ENCODE peak calls at places on chromosomes 6 and 20, in six cellular contexts. One of them, this sample, is unnamed.

GRCh38 chr6:53466257-53466656 is 78.6 kb downstream of the GCLC start:
- DNase-seq in upper lobe of left lung: no peak
- DNase-seq in HCT116: no peak
- DNase-seq in adrenal gland: no peak
- DNase-seq in esophagus squamous epithelium: no peak
- DNase-seq in uterus: no peak
- DNase-seq in this sample: no peak

GRCh38 chr20:3894796-3895195 is 5.6 kb downstream of the PANK2 start:
- DNase-seq in upper lobe of left lung: no peak
- DNase-seq in HCT116: no peak
- DNase-seq in adrenal gland: no peak
- DNase-seq in esophagus squamous epithelium: no peak
- DNase-seq in uterus: no peak
- DNase-seq in this sample: no peak

GRCh38 chr20:21436186-21436585 is 38.9 kb upstream of the NKX2-4 start:
- DNase-seq in upper lobe of left lung: no peak
- DNase-seq in HCT116: peak
- DNase-seq in adrenal gland: no peak
- DNase-seq in esophagus squamous epithelium: no peak
- DNase-seq in uterus: no peak
- DNase-seq in this sample: no peak

GRCh38 chr6:50141100-50141499 is 91.4 kb upstream of the DEFB112 start:
- DNase-seq in upper lobe of left lung: no peak
- DNase-seq in HCT116: no peak
- DNase-seq in adrenal gland: no peak
- DNase-seq in esophagus squamous epithelium: no peak
- DNase-seq in uterus: no peak
- DNase-seq in this sample: no peak

GRCh38 chr6:97644353-97644752 is 361.3 kb upstream of the MMS22L start:
- DNase-seq in upper lobe of left lung: no peak
- DNase-seq in HCT116: no peak
- DNase-seq in adrenal gland: no peak
- DNase-seq in esophagus squamous epithelium: no peak
- DNase-seq in uterus: no peak
- DNase-seq in this sample: no peak

GRCh38 chr20:58650181-58650775 is 805 bp upstream of the STX16 start:
- DNase-seq in upper lobe of left lung: peak
- DNase-seq in HCT116: no peak
- DNase-seq in adrenal gland: peak
- DNase-seq in esophagus squamous epithelium: no peak
- DNase-seq in uterus: no peak
- DNase-seq in this sample: peak

GRCh38 chr20:8306916-8307315 is 174.8 kb downstream of the PLCB1 start:
- DNase-seq in upper lobe of left lung: no peak
- DNase-seq in HCT116: no peak
- DNase-seq in adrenal gland: no peak
- DNase-seq in esophagus squamous epithelium: no peak
- DNase-seq in uterus: no peak
- DNase-seq in this sample: no peak

GRCh38 chr20:58188496-58188895 is 40.0 kb downstream of the ANKRD60 start:
- DNase-seq in upper lobe of left lung: no peak
- DNase-seq in HCT116: no peak
- DNase-seq in adrenal gland: no peak
- DNase-seq in esophagus squamous epithelium: no peak
- DNase-seq in uterus: no peak
- DNase-seq in this sample: no peak

GRCh38 chr6:169960891-169961611 is 209.6 kb downstream of the ERMARD start:
- DNase-seq in upper lobe of left lung: peak
- DNase-seq in HCT116: no peak
- DNase-seq in adrenal gland: no peak
- DNase-seq in esophagus squamous epithelium: no peak
- DNase-seq in uterus: peak
- DNase-seq in this sample: peak

GRCh38 chr6:145278163-145278807 is 457.0 kb downstream of the EPM2A start:
- DNase-seq in upper lobe of left lung: no peak
- DNase-seq in HCT116: no peak
- DNase-seq in adrenal gland: no peak
- DNase-seq in esophagus squamous epithelium: no peak
- DNase-seq in uterus: no peak
- DNase-seq in this sample: no peak

GRCh38 chr6:7468382-7469081 is 72.9 kb upstream of the DSP start:
- DNase-seq in upper lobe of left lung: no peak
- DNase-seq in HCT116: peak
- DNase-seq in adrenal gland: peak
- DNase-seq in esophagus squamous epithelium: no peak
- DNase-seq in uterus: peak
- DNase-seq in this sample: no peak

GRCh38 chr6:150452642-150453243 is 83.9 kb downstream of the IYD start:
- DNase-seq in upper lobe of left lung: peak
- DNase-seq in HCT116: no peak
- DNase-seq in adrenal gland: peak
- DNase-seq in esophagus squamous epithelium: no peak
- DNase-seq in uterus: peak
- DNase-seq in this sample: no peak

GRCh38 chr20:49098136-49098535 is 52.0 kb downstream of the CSE1L start:
- DNase-seq in upper lobe of left lung: no peak
- DNase-seq in HCT116: no peak
- DNase-seq in adrenal gland: no peak
- DNase-seq in esophagus squamous epithelium: no peak
- DNase-seq in uterus: no peak
- DNase-seq in this sample: no peak

GRCh38 chr20:10711903-10712373 is 38.1 kb upstream of the JAG1 start:
- DNase-seq in upper lobe of left lung: no peak
- DNase-seq in HCT116: no peak
- DNase-seq in adrenal gland: no peak
- DNase-seq in esophagus squamous epithelium: no peak
- DNase-seq in uterus: no peak
- DNase-seq in this sample: no peak

GRCh38 chr6:2749972-2750600 is 636 bp downstream of the MYLK4 start:
- DNase-seq in upper lobe of left lung: peak
- DNase-seq in HCT116: peak
- DNase-seq in adrenal gland: peak
- DNase-seq in esophagus squamous epithelium: no peak
- DNase-seq in uterus: peak
- DNase-seq in this sample: no peak

GRCh38 chr6:29989211-29989610 is 46.9 kb downstream of the HLA-A start:
- DNase-seq in upper lobe of left lung: no peak
- DNase-seq in HCT116: no peak
- DNase-seq in adrenal gland: no peak
- DNase-seq in esophagus squamous epithelium: no peak
- DNase-seq in uterus: no peak
- DNase-seq in this sample: no peak

GRCh38 chr20:17756529-17756928 is 56.8 kb downstream of the BANF2 start:
- DNase-seq in upper lobe of left lung: no peak
- DNase-seq in HCT116: no peak
- DNase-seq in adrenal gland: no peak
- DNase-seq in esophagus squamous epithelium: no peak
- DNase-seq in uterus: no peak
- DNase-seq in this sample: no peak

GRCh38 chr6:7787137-7787575 is 61.3 kb downstream of the BMP6 start:
- DNase-seq in upper lobe of left lung: no peak
- DNase-seq in HCT116: no peak
- DNase-seq in adrenal gland: peak
- DNase-seq in esophagus squamous epithelium: no peak
- DNase-seq in uterus: peak
- DNase-seq in this sample: no peak

GRCh38 chr6:2215342-2215741 is 30.1 kb downstream of the GMDS start:
- DNase-seq in upper lobe of left lung: no peak
- DNase-seq in HCT116: no peak
- DNase-seq in adrenal gland: no peak
- DNase-seq in esophagus squamous epithelium: no peak
- DNase-seq in uterus: no peak
- DNase-seq in this sample: no peak

DNA sequence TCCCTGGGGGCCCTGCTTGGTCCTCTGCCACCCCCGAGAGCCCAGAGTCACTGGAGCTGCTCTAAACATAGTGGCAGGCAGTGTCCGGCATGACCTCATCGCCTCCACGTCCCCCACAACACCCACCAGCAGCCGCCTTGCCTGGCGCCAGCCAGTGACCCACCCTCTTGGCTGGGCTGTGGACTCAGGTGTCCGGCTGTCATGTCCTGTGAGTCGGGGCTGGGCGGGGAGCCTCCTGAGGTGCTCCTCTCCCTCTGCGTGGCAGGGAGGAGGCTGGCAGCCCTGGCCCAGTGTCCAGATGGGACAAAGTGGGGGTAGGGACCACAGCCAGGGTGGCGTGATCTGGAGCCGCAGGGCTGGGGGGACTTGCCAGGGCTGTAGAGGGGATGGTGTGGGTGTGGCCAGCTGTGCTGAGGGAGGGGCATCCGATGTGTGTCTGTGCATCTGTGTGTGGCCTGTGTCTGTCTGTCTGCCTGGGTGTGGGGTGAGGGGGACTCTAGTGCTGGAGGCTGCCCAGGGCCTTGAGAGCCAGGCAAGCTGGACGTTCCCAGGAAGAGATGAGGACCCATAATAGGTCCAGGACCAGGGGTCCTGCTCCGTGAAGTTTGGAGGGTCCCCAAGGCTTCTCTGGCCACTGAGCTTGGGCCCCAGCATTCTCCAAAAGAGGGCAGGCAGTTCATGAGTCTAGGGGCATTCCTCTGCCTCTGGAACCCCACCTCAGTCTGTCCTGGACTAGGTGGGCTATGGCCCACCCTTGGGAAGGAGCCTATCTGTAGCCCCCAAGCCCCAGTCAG is 2.3 kb upstream of the SOX18 start:
- DNase-seq in upper lobe of left lung: peak
- DNase-seq in HCT116: no peak
- DNase-seq in adrenal gland: no peak
- DNase-seq in esophagus squamous epithelium: no peak
- DNase-seq in uterus: peak
- DNase-seq in this sample: no peak
- H3K27ac ChIP-seq in upper lobe of left lung: peak
- H3K27ac ChIP-seq in HCT116: no peak
- H3K27ac ChIP-seq in adrenal gland: peak
- H3K27ac ChIP-seq in esophagus squamous epithelium: peak
- H3K27ac ChIP-seq in uterus: peak
- H3K27ac ChIP-seq in this sample: peak

GRCh38 chr20:35615667-35616464 is at the start of gene SPAG4:
- DNase-seq in upper lobe of left lung: peak
- DNase-seq in HCT116: no peak
- DNase-seq in adrenal gland: peak
- DNase-seq in esophagus squamous epithelium: peak
- DNase-seq in uterus: peak
- DNase-seq in this sample: peak

GRCh38 chr20:35616465-35617396 is 1.1 kb downstream of the SPAG4 start:
- DNase-seq in upper lobe of left lung: peak
- DNase-seq in HCT116: peak
- DNase-seq in adrenal gland: peak
- DNase-seq in esophagus squamous epithelium: peak
- DNase-seq in uterus: peak
- DNase-seq in this sample: peak

GRCh38 chr20:35618372-35619131 is 2.9 kb downstream of the SPAG4 start:
- DNase-seq in upper lobe of left lung: peak
- DNase-seq in HCT116: no peak
- DNase-seq in adrenal gland: peak
- DNase-seq in esophagus squamous epithelium: no peak
- DNase-seq in uterus: no peak
- DNase-seq in this sample: no peak

GRCh38 chr20:35618032-35618371 is 2.4 kb downstream of the SPAG4 start:
- DNase-seq in upper lobe of left lung: no peak
- DNase-seq in HCT116: no peak
- DNase-seq in adrenal gland: no peak
- DNase-seq in esophagus squamous epithelium: no peak
- DNase-seq in uterus: no peak
- DNase-seq in this sample: no peak

GRCh38 chr20:35617397-35618031 is 1.9 kb downstream of the SPAG4 start:
- DNase-seq in upper lobe of left lung: peak
- DNase-seq in HCT116: no peak
- DNase-seq in adrenal gland: peak
- DNase-seq in esophagus squamous epithelium: no peak
- DNase-seq in uterus: peak
- DNase-seq in this sample: no peak
- TF ChIP-seq POLR2A in upper lobe of left lung: no peak
- TF ChIP-seq POLR2A in HCT116: no peak
- TF ChIP-seq POLR2A in adrenal gland: no peak
- TF ChIP-seq POLR2A in esophagus squamous epithelium: no peak
- TF ChIP-seq POLR2A in uterus: no peak
- TF ChIP-seq POLR2A in this sample: no peak

GRCh38 chr6:84773431-84774173 is 9.2 kb upstream of the TBX18 start:
- DNase-seq in upper lobe of left lung: no peak
- DNase-seq in HCT116: no peak
- DNase-seq in adrenal gland: no peak
- DNase-seq in esophagus squamous epithelium: no peak
- DNase-seq in uterus: no peak
- DNase-seq in this sample: no peak
- H3K4me3 ChIP-seq in upper lobe of left lung: no peak
- H3K4me3 ChIP-seq in HCT116: peak
- H3K4me3 ChIP-seq in adrenal gland: peak
- H3K4me3 ChIP-seq in esophagus squamous epithelium: peak
- H3K4me3 ChIP-seq in uterus: peak
- H3K4me3 ChIP-seq in this sample: peak

GRCh38 chr20:25290646-25291431 is 43.0 kb downstream of the PYGB start:
- DNase-seq in upper lobe of left lung: no peak
- DNase-seq in HCT116: no peak
- DNase-seq in adrenal gland: no peak
- DNase-seq in esophagus squamous epithelium: no peak
- DNase-seq in uterus: no peak
- DNase-seq in this sample: no peak
- H3K27ac ChIP-seq in upper lobe of left lung: no peak
- H3K27ac ChIP-seq in HCT116: no peak
- H3K27ac ChIP-seq in adrenal gland: no peak
- H3K27ac ChIP-seq in esophagus squamous epithelium: no peak
- H3K27ac ChIP-seq in uterus: peak
- H3K27ac ChIP-seq in this sample: peak

GRCh38 chr6:37061157-37061804 is 55.8 kb downstream of the FGD2 start:
- DNase-seq in upper lobe of left lung: no peak
- DNase-seq in HCT116: no peak
- DNase-seq in adrenal gland: no peak
- DNase-seq in esophagus squamous epithelium: no peak
- DNase-seq in uterus: no peak
- DNase-seq in this sample: no peak
- TF ChIP-seq POLR2A in upper lobe of left lung: no peak
- TF ChIP-seq POLR2A in HCT116: no peak
- TF ChIP-seq POLR2A in adrenal gland: no peak
- TF ChIP-seq POLR2A in esophagus squamous epithelium: no peak
- TF ChIP-seq POLR2A in uterus: no peak
- TF ChIP-seq POLR2A in this sample: no peak

GRCh38 chr6:13406781-13407180 is 78.4 kb upstream of the TBC1D7 start:
- DNase-seq in upper lobe of left lung: peak
- DNase-seq in HCT116: peak
- DNase-seq in adrenal gland: no peak
- DNase-seq in esophagus squamous epithelium: no peak
- DNase-seq in uterus: no peak
- DNase-seq in this sample: no peak

GRCh38 chr6:13407368-13407708 is 79.0 kb upstream of the TBC1D7 start:
- DNase-seq in upper lobe of left lung: peak
- DNase-seq in HCT116: no peak
- DNase-seq in adrenal gland: no peak
- DNase-seq in esophagus squamous epithelium: no peak
- DNase-seq in uterus: no peak
- DNase-seq in this sample: no peak

GRCh38 chr6:13404115-13404891 is 76.0 kb upstream of the TBC1D7 start:
- DNase-seq in upper lobe of left lung: peak
- DNase-seq in HCT116: no peak
- DNase-seq in adrenal gland: no peak
- DNase-seq in esophagus squamous epithelium: no peak
- DNase-seq in uterus: no peak
- DNase-seq in this sample: no peak

GRCh38 chr6:13404892-13405254 is 76.5 kb upstream of the TBC1D7 start:
- DNase-seq in upper lobe of left lung: no peak
- DNase-seq in HCT116: no peak
- DNase-seq in adrenal gland: no peak
- DNase-seq in esophagus squamous epithelium: no peak
- DNase-seq in uterus: no peak
- DNase-seq in this sample: no peak

GRCh38 chr6:13406051-13406477 is 77.7 kb upstream of the TBC1D7 start:
- DNase-seq in upper lobe of left lung: peak
- DNase-seq in HCT116: no peak
- DNase-seq in adrenal gland: no peak
- DNase-seq in esophagus squamous epithelium: no peak
- DNase-seq in uterus: no peak
- DNase-seq in this sample: no peak
- H3K4me3 ChIP-seq in upper lobe of left lung: no peak
- H3K4me3 ChIP-seq in HCT116: no peak
- H3K4me3 ChIP-seq in adrenal gland: no peak
- H3K4me3 ChIP-seq in esophagus squamous epithelium: no peak
- H3K4me3 ChIP-seq in uterus: no peak
- H3K4me3 ChIP-seq in this sample: no peak